ENCODE peak calls at places on chromosomes 7 and 10, in six cellular contexts. One of them, this sample, is unnamed.

GRCh38 chr7:127598318-127598717 is 4.8 kb downstream of the FSCN3 start:
- DNase-seq in colonic mucosa: no peak
- DNase-seq in cardiac muscle cell: peak
- DNase-seq in uterus: no peak
- DNase-seq in prostate gland: no peak
- DNase-seq in A549: peak
- DNase-seq in this sample: no peak

GRCh38 chr10:86090807-86091206 is 275.8 kb downstream of the GRID1 start:
- DNase-seq in colonic mucosa: no peak
- DNase-seq in cardiac muscle cell: no peak
- DNase-seq in uterus: no peak
- DNase-seq in prostate gland: no peak
- DNase-seq in A549: no peak
- DNase-seq in this sample: no peak

GRCh38 chr10:85646312-85646711 is 720.3 kb downstream of the GRID1 start:
- DNase-seq in colonic mucosa: no peak
- DNase-seq in cardiac muscle cell: no peak
- DNase-seq in uterus: no peak
- DNase-seq in prostate gland: no peak
- DNase-seq in A549: peak
- DNase-seq in this sample: peak

GRCh38 chr10:122091722-122092121 is 102.8 kb downstream of the TACC2 start:
- DNase-seq in colonic mucosa: no peak
- DNase-seq in cardiac muscle cell: no peak
- DNase-seq in uterus: no peak
- DNase-seq in prostate gland: no peak
- DNase-seq in A549: no peak
- DNase-seq in this sample: no peak

GRCh38 chr10:95646160-95646559 is 10.4 kb downstream of the ALDH18A1 start:
- DNase-seq in colonic mucosa: peak
- DNase-seq in cardiac muscle cell: no peak
- DNase-seq in uterus: no peak
- DNase-seq in prostate gland: no peak
- DNase-seq in A549: no peak
- DNase-seq in this sample: no peak

GRCh38 chr10:117461766-117462423 is 80.7 kb upstream of the EMX2 start:
- DNase-seq in colonic mucosa: peak
- DNase-seq in cardiac muscle cell: peak
- DNase-seq in uterus: peak
- DNase-seq in prostate gland: peak
- DNase-seq in A549: peak
- DNase-seq in this sample: no peak

GRCh38 chr10:23293145-23293724 is 51.4 kb downstream of the C10orf67 start:
- DNase-seq in colonic mucosa: peak
- DNase-seq in cardiac muscle cell: peak
- DNase-seq in uterus: no peak
- DNase-seq in prostate gland: no peak
- DNase-seq in A549: peak
- DNase-seq in this sample: peak

GRCh38 chr7:43658718-43659548 is 70.4 kb downstream of the COA1 start:
- DNase-seq in colonic mucosa: no peak
- DNase-seq in cardiac muscle cell: peak
- DNase-seq in uterus: no peak
- DNase-seq in prostate gland: no peak
- DNase-seq in A549: peak
- DNase-seq in this sample: peak

GRCh38 chr10:97633921-97634320 is 621 bp upstream of the MORN4 start:
- DNase-seq in colonic mucosa: peak
- DNase-seq in cardiac muscle cell: peak
- DNase-seq in uterus: no peak
- DNase-seq in prostate gland: no peak
- DNase-seq in A549: peak
- DNase-seq in this sample: no peak

GRCh38 chr10:132306951-132307751 is 599 bp downstream of the STK32C start:
- DNase-seq in colonic mucosa: no peak
- DNase-seq in cardiac muscle cell: no peak
- DNase-seq in uterus: no peak
- DNase-seq in prostate gland: peak
- DNase-seq in A549: peak
- DNase-seq in this sample: no peak

GRCh38 chr10:114915294-114915693 is 22.7 kb upstream of the TRUB1 start:
- DNase-seq in colonic mucosa: no peak
- DNase-seq in cardiac muscle cell: no peak
- DNase-seq in uterus: no peak
- DNase-seq in prostate gland: no peak
- DNase-seq in A549: peak
- DNase-seq in this sample: no peak

GRCh38 chr10:132704008-132704814 is 81.7 kb downstream of the NKX6-2 start:
- DNase-seq in colonic mucosa: no peak
- DNase-seq in cardiac muscle cell: no peak
- DNase-seq in uterus: no peak
- DNase-seq in prostate gland: no peak
- DNase-seq in A549: no peak
- DNase-seq in this sample: no peak

GRCh38 chr7:133372337-133372736 is 119.5 kb downstream of the EXOC4 start:
- DNase-seq in colonic mucosa: no peak
- DNase-seq in cardiac muscle cell: no peak
- DNase-seq in uterus: no peak
- DNase-seq in prostate gland: no peak
- DNase-seq in A549: no peak
- DNase-seq in this sample: no peak

GRCh38 chr10:43044444-43045245 is 32.2 kb upstream of the RET start:
- DNase-seq in colonic mucosa: no peak
- DNase-seq in cardiac muscle cell: no peak
- DNase-seq in uterus: no peak
- DNase-seq in prostate gland: no peak
- DNase-seq in A549: no peak
- DNase-seq in this sample: no peak

GRCh38 chr10:88838766-88839165 is 12.9 kb downstream of the ANKRD22 start:
- DNase-seq in colonic mucosa: no peak
- DNase-seq in cardiac muscle cell: no peak
- DNase-seq in uterus: no peak
- DNase-seq in prostate gland: no peak
- DNase-seq in A549: no peak
- DNase-seq in this sample: no peak

GRCh38 chr7:114414151-114415053 is at the start of gene FOXP2:
- DNase-seq in colonic mucosa: peak
- DNase-seq in cardiac muscle cell: peak
- DNase-seq in uterus: no peak
- DNase-seq in prostate gland: no peak
- DNase-seq in A549: peak
- DNase-seq in this sample: peak

GRCh38 chr10:35642023-35642792 is at the start of gene FZD8:
- DNase-seq in colonic mucosa: peak
- DNase-seq in cardiac muscle cell: peak
- DNase-seq in uterus: peak
- DNase-seq in prostate gland: peak
- DNase-seq in A549: peak
- DNase-seq in this sample: peak

GRCh38 chr7:7122701-7123281 is 59.6 kb upstream of the C1GALT1 start:
- DNase-seq in colonic mucosa: no peak
- DNase-seq in cardiac muscle cell: peak
- DNase-seq in uterus: no peak
- DNase-seq in prostate gland: no peak
- DNase-seq in A549: no peak
- DNase-seq in this sample: peak

GRCh38 chr7:84953294-84953693 is 233.6 kb downstream of the SEMA3D start:
- DNase-seq in colonic mucosa: no peak
- DNase-seq in cardiac muscle cell: no peak
- DNase-seq in uterus: no peak
- DNase-seq in prostate gland: no peak
- DNase-seq in A549: no peak
- DNase-seq in this sample: no peak

GRCh38 chr10:66591865-66592264 is 334.0 kb upstream of the LRRTM3 start:
- DNase-seq in colonic mucosa: no peak
- DNase-seq in cardiac muscle cell: no peak
- DNase-seq in uterus: no peak
- DNase-seq in prostate gland: no peak
- DNase-seq in A549: no peak
- DNase-seq in this sample: peak

GRCh38 chr7:116671681-116672595 is at the start of gene MET:
- DNase-seq in colonic mucosa: peak
- DNase-seq in cardiac muscle cell: peak
- DNase-seq in uterus: peak
- DNase-seq in prostate gland: peak
- DNase-seq in A549: peak
- DNase-seq in this sample: peak

GRCh38 chr7:5691536-5692090 is 89.8 kb downstream of the RNF216 start:
- DNase-seq in colonic mucosa: no peak
- DNase-seq in cardiac muscle cell: peak
- DNase-seq in uterus: no peak
- DNase-seq in prostate gland: no peak
- DNase-seq in A549: no peak
- DNase-seq in this sample: no peak
- H3K4me3 ChIP-seq in colonic mucosa: no peak
- H3K4me3 ChIP-seq in cardiac muscle cell: no peak
- H3K4me3 ChIP-seq in uterus: no peak
- H3K4me3 ChIP-seq in prostate gland: no peak
- H3K4me3 ChIP-seq in A549: peak
- H3K4me3 ChIP-seq in this sample: no peak

DNA sequence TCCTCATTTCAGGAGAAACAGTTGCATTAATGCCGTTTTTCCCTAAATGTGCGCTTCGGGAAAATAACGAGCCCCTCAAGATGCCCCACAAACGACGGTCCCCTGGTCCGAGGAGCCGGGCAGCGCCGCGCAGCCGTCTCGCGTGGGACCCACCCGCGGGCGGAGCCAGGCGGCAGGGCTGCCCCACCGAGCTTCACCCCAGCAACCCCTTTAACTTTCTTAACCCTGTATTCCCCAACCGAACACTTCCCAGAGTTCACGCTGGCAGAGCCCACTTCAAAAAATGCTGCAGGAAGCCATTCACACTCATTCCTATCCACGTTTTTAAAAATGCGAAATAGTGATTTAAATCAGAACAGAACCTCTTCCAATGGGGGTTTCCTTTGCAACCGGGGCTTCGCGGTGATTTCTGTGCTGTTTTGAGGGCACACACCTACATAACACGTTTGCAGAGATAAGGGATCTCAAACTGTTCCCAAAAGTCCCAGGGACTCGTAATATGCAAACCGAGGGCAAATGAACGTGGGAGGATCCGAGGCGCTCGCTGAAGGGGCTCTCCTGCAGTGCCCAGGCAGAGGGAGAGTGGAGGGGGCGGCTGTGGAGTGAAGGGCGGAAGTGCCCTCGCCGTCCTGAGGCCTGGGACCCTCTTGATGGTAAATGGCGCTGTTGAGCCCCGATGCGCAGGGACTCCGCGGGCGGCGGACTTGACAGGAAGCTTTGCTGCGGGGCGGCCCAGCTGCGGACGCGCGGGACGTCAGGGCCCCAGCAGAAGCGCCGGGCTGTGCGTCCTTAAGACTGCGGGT is 152.1 kb upstream of the YAE1 start:
- DNase-seq in colonic mucosa: peak
- DNase-seq in cardiac muscle cell: peak
- DNase-seq in uterus: no peak
- DNase-seq in prostate gland: peak
- DNase-seq in A549: peak
- DNase-seq in this sample: no peak
- TF ChIP-seq CTCF in colonic mucosa: no peak
- TF ChIP-seq CTCF in cardiac muscle cell: no peak
- TF ChIP-seq CTCF in uterus: no peak
- TF ChIP-seq CTCF in prostate gland: no peak
- TF ChIP-seq CTCF in A549: no peak
- TF ChIP-seq CTCF in this sample: peak

GRCh38 chr7:46672861-46673260 is 751.8 kb upstream of the IGFBP3 start:
- DNase-seq in colonic mucosa: no peak
- DNase-seq in cardiac muscle cell: no peak
- DNase-seq in uterus: no peak
- DNase-seq in prostate gland: no peak
- DNase-seq in A549: no peak
- DNase-seq in this sample: no peak

GRCh38 chr7:46675456-46675855 is 754.4 kb upstream of the IGFBP3 start:
- DNase-seq in colonic mucosa: no peak
- DNase-seq in cardiac muscle cell: no peak
- DNase-seq in uterus: no peak
- DNase-seq in prostate gland: no peak
- DNase-seq in A549: no peak
- DNase-seq in this sample: no peak

DNA sequence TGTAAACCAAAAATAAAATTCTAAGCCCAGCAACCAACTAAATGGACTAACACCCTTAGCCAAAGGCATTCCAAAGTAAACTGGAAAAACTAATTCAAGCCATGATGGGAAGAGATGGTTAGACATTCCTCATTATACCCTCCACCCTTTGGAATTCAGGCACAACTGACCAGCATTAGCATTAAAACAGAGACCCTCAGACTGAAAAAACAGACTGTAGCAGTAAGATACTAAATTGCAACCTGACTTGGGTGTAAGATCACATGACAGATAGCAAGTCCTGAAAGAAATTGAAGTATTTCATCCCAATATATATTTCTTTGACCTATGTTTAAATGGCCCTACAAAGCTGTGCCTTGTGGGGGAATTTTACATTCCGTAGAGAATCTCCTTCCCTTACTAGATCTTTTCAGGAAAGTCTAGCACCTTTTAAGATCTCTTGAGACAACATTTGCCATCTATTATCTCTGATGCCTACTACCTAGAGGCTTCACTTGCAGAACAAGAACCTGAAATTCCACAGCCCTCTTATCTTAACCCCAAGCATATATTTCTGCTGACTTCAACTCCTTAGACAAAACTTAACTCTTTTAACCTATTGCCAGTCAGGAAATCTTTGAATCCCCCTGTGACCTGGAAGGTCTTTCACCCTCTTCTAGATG is 750.2 kb upstream of the IGFBP3 start:
- DNase-seq in colonic mucosa: no peak
- DNase-seq in cardiac muscle cell: no peak
- DNase-seq in uterus: no peak
- DNase-seq in prostate gland: no peak
- DNase-seq in A549: no peak
- DNase-seq in this sample: no peak
- H3K4me3 ChIP-seq in colonic mucosa: no peak
- H3K4me3 ChIP-seq in cardiac muscle cell: no peak
- H3K4me3 ChIP-seq in uterus: no peak
- H3K4me3 ChIP-seq in prostate gland: no peak
- H3K4me3 ChIP-seq in A549: no peak
- H3K4me3 ChIP-seq in this sample: no peak

GRCh38 chr10:102375250-102375649 is 20.3 kb upstream of the NFKB2 start:
- DNase-seq in colonic mucosa: no peak
- DNase-seq in cardiac muscle cell: no peak
- DNase-seq in uterus: no peak
- DNase-seq in prostate gland: no peak
- DNase-seq in A549: no peak
- DNase-seq in this sample: no peak
- TF ChIP-seq CTCF in colonic mucosa: no peak
- TF ChIP-seq CTCF in cardiac muscle cell: no peak
- TF ChIP-seq CTCF in uterus: no peak
- TF ChIP-seq CTCF in prostate gland: no peak
- TF ChIP-seq CTCF in A549: no peak
- TF ChIP-seq CTCF in this sample: peak

GRCh38 chr7:44847920-44848634 is at the start of gene H2AZ2:
- DNase-seq in colonic mucosa: peak
- DNase-seq in cardiac muscle cell: peak
- DNase-seq in uterus: peak
- DNase-seq in prostate gland: peak
- DNase-seq in A549: peak
- DNase-seq in this sample: peak
- H3K4me3 ChIP-seq in colonic mucosa: peak
- H3K4me3 ChIP-seq in cardiac muscle cell: peak
- H3K4me3 ChIP-seq in uterus: peak
- H3K4me3 ChIP-seq in prostate gland: peak
- H3K4me3 ChIP-seq in A549: peak
- H3K4me3 ChIP-seq in this sample: peak

GRCh38 chr10:28694530-28694929 is 17.2 kb downstream of the BAMBI start:
- DNase-seq in colonic mucosa: no peak
- DNase-seq in cardiac muscle cell: no peak
- DNase-seq in uterus: no peak
- DNase-seq in prostate gland: no peak
- DNase-seq in A549: no peak
- DNase-seq in this sample: no peak
- TF ChIP-seq CTCF in colonic mucosa: no peak
- TF ChIP-seq CTCF in cardiac muscle cell: no peak
- TF ChIP-seq CTCF in uterus: no peak
- TF ChIP-seq CTCF in prostate gland: no peak
- TF ChIP-seq CTCF in A549: no peak
- TF ChIP-seq CTCF in this sample: no peak